ENCODE peak calls at places on chromosomes 13 and 19, in six cellular contexts. One of them, this sample, is unnamed.
A peak's percentile ranks its signal among the peaks of the same experiment; 100 is the strongest.

GRCh38 chr19:6580313-6580712 is 10.6 kb downstream of the CD70 start:
- DNase-seq in tibial artery: no peak
- DNase-seq in effector memory CD4-positive, alpha-beta T cell: no peak
- DNase-seq in IMR-90: peak; percentile 12
- DNase-seq in mesendoderm: no peak
- DNase-seq in keratinocyte: no peak
- DNase-seq in this sample: no peak

GRCh38 chr13:103040006-103040405 is 26.2 kb downstream of the SLC10A2 start:
- DNase-seq in keratinocyte: no peak
- DNase-seq in effector memory CD4-positive, alpha-beta T cell: no peak
- DNase-seq in tibial artery: no peak
- DNase-seq in mesendoderm: no peak
- DNase-seq in IMR-90: no peak
- DNase-seq in this sample: no peak

GRCh38 chr13:75636339-75637095 is 387 bp downstream of the LMO7 start:
- DNase-seq in effector memory CD4-positive, alpha-beta T cell: peak; percentile 15
- DNase-seq in keratinocyte: no peak
- DNase-seq in mesendoderm: peak; percentile 76
- DNase-seq in IMR-90: peak; percentile 46
- DNase-seq in tibial artery: peak; percentile 69
- DNase-seq in this sample: peak; percentile 70

GRCh38 chr19:2269244-2270156 is 12.5 kb downstream of the PEAK3 start:
- DNase-seq in IMR-90: peak; percentile 93
- DNase-seq in effector memory CD4-positive, alpha-beta T cell: peak; percentile 97
- DNase-seq in mesendoderm: peak; percentile 98
- DNase-seq in tibial artery: peak; percentile 99
- DNase-seq in keratinocyte: no peak
- DNase-seq in this sample: peak; percentile 96

GRCh38 chr19:17314007-17314589 is 4.7 kb downstream of the DDA1 start:
- DNase-seq in mesendoderm: no peak
- DNase-seq in effector memory CD4-positive, alpha-beta T cell: no peak
- DNase-seq in keratinocyte: no peak
- DNase-seq in tibial artery: no peak
- DNase-seq in IMR-90: no peak
- DNase-seq in this sample: no peak

GRCh38 chr19:45591004-45591637 is 6.5 kb upstream of the OPA3 start:
- DNase-seq in keratinocyte: no peak
- DNase-seq in tibial artery: no peak
- DNase-seq in IMR-90: peak; percentile 35
- DNase-seq in effector memory CD4-positive, alpha-beta T cell: no peak
- DNase-seq in mesendoderm: peak; percentile 77
- DNase-seq in this sample: peak; percentile 88

GRCh38 chr19:36140289-36141038 is 598 bp downstream of the CAPNS1 start:
- DNase-seq in IMR-90: peak; percentile 52
- DNase-seq in mesendoderm: peak; percentile 88
- DNase-seq in tibial artery: peak; percentile 76
- DNase-seq in effector memory CD4-positive, alpha-beta T cell: peak; percentile 4
- DNase-seq in keratinocyte: no peak
- DNase-seq in this sample: peak; percentile 86

GRCh38 chr19:17671906-17672305 is 16.2 kb downstream of the UNC13A start:
- DNase-seq in mesendoderm: peak; percentile 87
- DNase-seq in effector memory CD4-positive, alpha-beta T cell: no peak
- DNase-seq in keratinocyte: no peak
- DNase-seq in tibial artery: no peak
- DNase-seq in IMR-90: peak; percentile 37
- DNase-seq in this sample: peak; percentile 87

GRCh38 chr13:77507931-77508776 is 27.4 kb upstream of the SCEL start:
- DNase-seq in effector memory CD4-positive, alpha-beta T cell: no peak
- DNase-seq in tibial artery: no peak
- DNase-seq in mesendoderm: no peak
- DNase-seq in IMR-90: peak; percentile 49
- DNase-seq in keratinocyte: peak; percentile 83
- DNase-seq in this sample: no peak

GRCh38 chr19:55459950-55460657 is 1.3 kb downstream of the ISOC2 start:
- DNase-seq in mesendoderm: no peak
- DNase-seq in effector memory CD4-positive, alpha-beta T cell: no peak
- DNase-seq in IMR-90: peak; percentile 31
- DNase-seq in keratinocyte: no peak
- DNase-seq in tibial artery: no peak
- DNase-seq in this sample: no peak

GRCh38 chr13:34017231-34017630 is 199.3 kb downstream of the RFC3 start:
- DNase-seq in effector memory CD4-positive, alpha-beta T cell: no peak
- DNase-seq in tibial artery: no peak
- DNase-seq in IMR-90: no peak
- DNase-seq in mesendoderm: no peak
- DNase-seq in keratinocyte: no peak
- DNase-seq in this sample: no peak

GRCh38 chr13:90070362-90070761 is 1277.1 kb upstream of the MIR17HG start:
- DNase-seq in tibial artery: no peak
- DNase-seq in mesendoderm: no peak
- DNase-seq in keratinocyte: no peak
- DNase-seq in effector memory CD4-positive, alpha-beta T cell: no peak
- DNase-seq in IMR-90: no peak
- DNase-seq in this sample: no peak

DNA sequence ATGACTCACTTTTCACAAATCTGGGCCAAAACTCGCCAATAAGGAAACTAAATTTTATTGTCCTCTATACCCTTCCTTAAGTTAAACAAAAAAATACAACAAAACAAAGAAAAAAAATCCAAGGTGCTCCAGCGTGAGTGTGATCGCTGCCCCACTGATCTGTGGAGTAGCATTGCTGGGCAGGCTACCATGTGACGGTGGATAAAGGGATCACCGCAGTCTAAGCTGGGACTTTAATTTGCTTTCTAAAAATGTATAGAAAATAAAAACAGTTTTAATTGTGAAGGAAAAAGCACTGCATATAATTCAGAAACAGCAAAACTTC is 92.9 kb downstream of the FLT1 start:
- DNase-seq in tibial artery: no peak
- DNase-seq in keratinocyte: no peak
- DNase-seq in mesendoderm: no peak
- DNase-seq in IMR-90: no peak
- DNase-seq in effector memory CD4-positive, alpha-beta T cell: no peak
- DNase-seq in this sample: no peak
- H3K4me3 ChIP-seq in tibial artery: no peak overlapping the region
- H3K4me3 ChIP-seq in keratinocyte: no peak overlapping the region
- H3K4me3 ChIP-seq in mesendoderm: no peak overlapping the region
- H3K4me3 ChIP-seq in IMR-90: no peak overlapping the region
- H3K4me3 ChIP-seq in effector memory CD4-positive, alpha-beta T cell: no peak overlapping the region
- H3K4me3 ChIP-seq in this sample: no peak overlapping the region

GRCh38 chr13:27921421-27921960 is 1.7 kb downstream of the PDX1 start:
- DNase-seq in effector memory CD4-positive, alpha-beta T cell: no peak
- DNase-seq in tibial artery: no peak
- DNase-seq in IMR-90: no peak
- DNase-seq in mesendoderm: no peak
- DNase-seq in keratinocyte: no peak
- DNase-seq in this sample: peak; percentile 54

GRCh38 chr13:27919299-27919933 is 384 bp upstream of the PDX1 start:
- DNase-seq in keratinocyte: no peak
- DNase-seq in IMR-90: no peak
- DNase-seq in tibial artery: no peak
- DNase-seq in mesendoderm: no peak
- DNase-seq in effector memory CD4-positive, alpha-beta T cell: no peak
- DNase-seq in this sample: no peak

GRCh38 chr13:27919934-27920676 is at the start of gene PDX1:
- DNase-seq in mesendoderm: peak; percentile 71
- DNase-seq in effector memory CD4-positive, alpha-beta T cell: no peak
- DNase-seq in keratinocyte: no peak
- DNase-seq in IMR-90: no peak
- DNase-seq in tibial artery: no peak
- DNase-seq in this sample: peak; percentile 83

GRCh38 chr13:27921961-27922910 is 2.4 kb downstream of the PDX1 start:
- DNase-seq in keratinocyte: no peak
- DNase-seq in tibial artery: no peak
- DNase-seq in IMR-90: no peak
- DNase-seq in effector memory CD4-positive, alpha-beta T cell: no peak
- DNase-seq in mesendoderm: no peak
- DNase-seq in this sample: peak; percentile 54

GRCh38 chr13:27920677-27921420 is 1.0 kb downstream of the PDX1 start:
- DNase-seq in IMR-90: peak; percentile 6
- DNase-seq in effector memory CD4-positive, alpha-beta T cell: no peak
- DNase-seq in keratinocyte: no peak
- DNase-seq in mesendoderm: peak; percentile 53
- DNase-seq in tibial artery: no peak
- DNase-seq in this sample: peak; percentile 52
- H3K4me3 ChIP-seq in IMR-90: peak overlapping the region; percentile 9
- H3K4me3 ChIP-seq in effector memory CD4-positive, alpha-beta T cell: peak overlapping the region; percentile 42
- H3K4me3 ChIP-seq in keratinocyte: peak overlapping the region; percentile 44
- H3K4me3 ChIP-seq in mesendoderm: no peak overlapping the region
- H3K4me3 ChIP-seq in tibial artery: peak overlapping the region; percentile 38
- H3K4me3 ChIP-seq in this sample: peak overlapping the region; percentile 50

GRCh38 chr19:53907690-53908089 is 1.4 kb upstream of the CACNG7 start:
- DNase-seq in mesendoderm: no peak
- DNase-seq in keratinocyte: no peak
- DNase-seq in effector memory CD4-positive, alpha-beta T cell: no peak
- DNase-seq in IMR-90: no peak
- DNase-seq in tibial artery: no peak
- DNase-seq in this sample: no peak

GRCh38 chr19:53908106-53908932 is 759 bp upstream of the CACNG7 start:
- DNase-seq in effector memory CD4-positive, alpha-beta T cell: peak; percentile 12
- DNase-seq in mesendoderm: peak; percentile 89
- DNase-seq in keratinocyte: no peak
- DNase-seq in IMR-90: peak; percentile 40
- DNase-seq in tibial artery: no peak
- DNase-seq in this sample: peak; percentile 95

GRCh38 chr19:53910170-53910518 is 1.1 kb downstream of the CACNG7 start:
- DNase-seq in tibial artery: no peak
- DNase-seq in mesendoderm: peak; percentile 70
- DNase-seq in keratinocyte: no peak
- DNase-seq in effector memory CD4-positive, alpha-beta T cell: no peak
- DNase-seq in IMR-90: no peak
- DNase-seq in this sample: peak; percentile 85

GRCh38 chr19:53909471-53910169 is 542 bp downstream of the CACNG7 start:
- DNase-seq in keratinocyte: no peak
- DNase-seq in effector memory CD4-positive, alpha-beta T cell: no peak
- DNase-seq in mesendoderm: peak; percentile 43
- DNase-seq in IMR-90: no peak
- DNase-seq in tibial artery: no peak
- DNase-seq in this sample: peak; percentile 68

DNA sequence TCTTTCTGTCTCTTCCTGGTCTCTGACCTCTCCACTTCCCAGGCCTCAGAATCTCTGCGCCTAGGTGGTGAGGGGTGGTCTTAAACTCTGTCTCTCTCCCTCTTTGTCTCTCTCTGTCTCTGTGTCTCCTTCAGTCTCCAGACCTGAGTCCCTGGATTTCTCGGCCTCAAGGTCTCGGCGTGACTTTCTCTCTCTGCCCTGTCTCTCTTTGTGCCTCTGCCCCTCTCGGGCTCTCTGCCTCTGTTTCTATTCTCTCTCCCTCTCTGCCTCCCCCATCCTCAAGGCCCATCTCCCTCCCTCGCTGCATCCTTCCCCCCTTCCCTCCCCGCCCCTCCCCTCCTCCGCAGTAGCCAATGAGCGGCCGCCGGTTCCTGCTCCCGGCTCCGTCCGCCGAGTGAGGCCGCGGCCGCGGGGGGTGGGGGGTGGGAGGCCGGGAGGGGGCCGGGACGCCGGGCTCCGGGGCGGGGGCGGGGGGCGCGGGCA is at the start of gene CACNG7:
- DNase-seq in IMR-90: no peak
- DNase-seq in tibial artery: no peak
- DNase-seq in effector memory CD4-positive, alpha-beta T cell: no peak
- DNase-seq in mesendoderm: peak; percentile 57
- DNase-seq in keratinocyte: no peak
- DNase-seq in this sample: peak; percentile 83
- H3K4me3 ChIP-seq in IMR-90: peak within 1 kb of the TSS; percentile 61
- H3K4me3 ChIP-seq in tibial artery: no peak within 1 kb of the TSS
- H3K4me3 ChIP-seq in effector memory CD4-positive, alpha-beta T cell: no peak within 1 kb of the TSS
- H3K4me3 ChIP-seq in mesendoderm: peak within 1 kb of the TSS; percentile 76
- H3K4me3 ChIP-seq in keratinocyte: no peak within 1 kb of the TSS
- H3K4me3 ChIP-seq in this sample: peak within 1 kb of the TSS; percentile 95

DNA sequence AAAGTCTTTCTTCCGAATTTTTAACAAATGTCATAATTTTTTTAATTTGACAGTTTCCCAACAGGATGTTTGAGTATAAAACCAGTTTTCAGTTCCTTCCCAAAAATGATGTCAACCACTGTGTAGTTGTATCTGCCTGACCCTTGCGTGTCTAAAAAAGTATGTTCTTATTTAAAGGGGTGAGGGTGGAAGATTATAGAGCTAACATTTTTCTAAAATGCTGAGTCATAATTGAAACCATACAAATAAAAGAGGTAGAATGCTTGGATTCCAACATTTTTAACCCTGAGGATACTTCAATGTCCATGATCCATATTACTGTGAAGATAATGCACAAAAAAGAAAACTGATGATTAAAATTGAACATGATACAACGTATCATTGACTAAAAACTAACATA is 1388.8 kb downstream of the UQCRFS1 start:
- DNase-seq in mesendoderm: no peak
- DNase-seq in tibial artery: no peak
- DNase-seq in keratinocyte: no peak
- DNase-seq in effector memory CD4-positive, alpha-beta T cell: no peak
- DNase-seq in IMR-90: no peak
- DNase-seq in this sample: no peak
- H3K4me3 ChIP-seq in mesendoderm: no peak overlapping the region
- H3K4me3 ChIP-seq in tibial artery: no peak overlapping the region
- H3K4me3 ChIP-seq in keratinocyte: no peak overlapping the region
- H3K4me3 ChIP-seq in effector memory CD4-positive, alpha-beta T cell: no peak overlapping the region
- H3K4me3 ChIP-seq in IMR-90: no peak overlapping the region
- H3K4me3 ChIP-seq in this sample: no peak overlapping the region

GRCh38 chr19:927044-927706 is 1.3 kb downstream of the ARID3A start:
- DNase-seq in mesendoderm: peak; percentile 67
- DNase-seq in IMR-90: no peak
- DNase-seq in effector memory CD4-positive, alpha-beta T cell: no peak
- DNase-seq in tibial artery: peak; percentile 89
- DNase-seq in keratinocyte: no peak
- DNase-seq in this sample: peak; percentile 73

GRCh38 chr19:929523-930258 is 3.9 kb downstream of the ARID3A start:
- DNase-seq in keratinocyte: no peak
- DNase-seq in tibial artery: no peak
- DNase-seq in effector memory CD4-positive, alpha-beta T cell: no peak
- DNase-seq in mesendoderm: no peak
- DNase-seq in IMR-90: no peak
- DNase-seq in this sample: no peak

GRCh38 chr19:927707-928401 is 2.0 kb downstream of the ARID3A start:
- DNase-seq in tibial artery: no peak
- DNase-seq in keratinocyte: no peak
- DNase-seq in IMR-90: no peak
- DNase-seq in effector memory CD4-positive, alpha-beta T cell: no peak
- DNase-seq in mesendoderm: no peak
- DNase-seq in this sample: peak; percentile 54

GRCh38 chr19:926595-927043 is 784 bp downstream of the ARID3A start:
- DNase-seq in mesendoderm: peak; percentile 69
- DNase-seq in tibial artery: no peak
- DNase-seq in keratinocyte: no peak
- DNase-seq in IMR-90: no peak
- DNase-seq in effector memory CD4-positive, alpha-beta T cell: no peak
- DNase-seq in this sample: peak; percentile 69

GRCh38 chr19:928471-929259 is 2.8 kb downstream of the ARID3A start:
- DNase-seq in IMR-90: no peak
- DNase-seq in keratinocyte: no peak
- DNase-seq in tibial artery: no peak
- DNase-seq in effector memory CD4-positive, alpha-beta T cell: no peak
- DNase-seq in mesendoderm: no peak
- DNase-seq in this sample: no peak
- H3K4me3 ChIP-seq in IMR-90: no peak overlapping the region
- H3K4me3 ChIP-seq in keratinocyte: no peak overlapping the region
- H3K4me3 ChIP-seq in tibial artery: no peak overlapping the region
- H3K4me3 ChIP-seq in effector memory CD4-positive, alpha-beta T cell: no peak overlapping the region
- H3K4me3 ChIP-seq in mesendoderm: no peak overlapping the region
- H3K4me3 ChIP-seq in this sample: no peak overlapping the region

GRCh38 chr13:80362488-80362887 is 21.6 kb upstream of the SPRY2 start:
- DNase-seq in mesendoderm: no peak
- DNase-seq in IMR-90: no peak
- DNase-seq in tibial artery: no peak
- DNase-seq in effector memory CD4-positive, alpha-beta T cell: no peak
- DNase-seq in keratinocyte: no peak
- DNase-seq in this sample: no peak
- H3K4me3 ChIP-seq in mesendoderm: no peak overlapping the region
- H3K4me3 ChIP-seq in IMR-90: no peak overlapping the region
- H3K4me3 ChIP-seq in tibial artery: no peak overlapping the region
- H3K4me3 ChIP-seq in effector memory CD4-positive, alpha-beta T cell: no peak overlapping the region
- H3K4me3 ChIP-seq in keratinocyte: no peak overlapping the region
- H3K4me3 ChIP-seq in this sample: no peak overlapping the region

GRCh38 chr19:41928221-41928683 is at the start of gene ERFL:
- DNase-seq in effector memory CD4-positive, alpha-beta T cell: no peak
- DNase-seq in IMR-90: no peak
- DNase-seq in tibial artery: no peak
- DNase-seq in mesendoderm: no peak
- DNase-seq in keratinocyte: no peak
- DNase-seq in this sample: peak; percentile 50
- H3K4me3 ChIP-seq in effector memory CD4-positive, alpha-beta T cell: peak within 1 kb of the TSS; percentile 56
- H3K4me3 ChIP-seq in IMR-90: peak within 1 kb of the TSS; percentile 43
- H3K4me3 ChIP-seq in tibial artery: peak within 1 kb of the TSS; percentile 1
- H3K4me3 ChIP-seq in mesendoderm: no peak within 1 kb of the TSS
- H3K4me3 ChIP-seq in keratinocyte: peak within 1 kb of the TSS; percentile 56
- H3K4me3 ChIP-seq in this sample: peak within 1 kb of the TSS; percentile 63